ENCODE peak calls at places on chromosomes 5 and 9, in ten cellular contexts. V is stimulated activated CD4-positive, alpha-beta T cell treated with anti-CD3 and anti-CD28 coated beads, Interleukin-12 subunit alpha, Interleukin-12 subunit beta, amount 100 ng/mL, for 4 hours; Y is CD8-positive, alpha-beta T cell; H is pancreas; D is body of pancreas; R is lower lobe of right lung; J is MCF 10A; N is activated T-cell treated with anti-CD3 and anti-CD28 coated beads for 4 hours; B is C1 segment of cervical spinal cord; K is occipital lobe. T is an unnamed sample.

GRCh38 chr5:132987531-132988408 is 24.3 kb upstream of the AFF4 start:
- DNase-seq in V (no peak), Y (no peak), H (no peak), D (no peak), R (no peak), J (no peak), N (no peak), B (no peak), K (no peak), T (no peak)

GRCh38 chr5:176133289-176133870 is 104.8 kb upstream of the SIMC1 start:
- DNase-seq in V (no peak), Y (no peak), H (no peak), D (no peak), R (no peak), J (no peak), N (no peak), B (no peak), K (no peak), T (no peak)

GRCh38 chr5:33258553-33258952 is 182.2 kb upstream of the TARS1 start:
- DNase-seq in V (no peak), Y (no peak), H (no peak), D (no peak), R (no peak), J (no peak), N (no peak), B (no peak), K (no peak), T (no peak)

GRCh38 chr5:150153957-150154617 is 1.6 kb downstream of the PDGFRB start:
- DNase-seq in V (no peak), Y (no peak), H (no peak), D (no peak), R (no peak), J (no peak), N (no peak), B (no peak), K (no peak), T (no peak)

GRCh38 chr9:122477346-122477745 is 380 bp downstream of the OR1J1 start:
- DNase-seq in V (no peak), Y (no peak), H (no peak), D (no peak), R (no peak), J (no peak), N (no peak), B (no peak), K (no peak), T (no peak)

GRCh38 chr9:97525451-97525850 is 24.0 kb downstream of the TMOD1 start:
- DNase-seq in V (no peak), Y (no peak), H (no peak), D (no peak), R (no peak), J (peak; percentile 84), N (no peak), B (no peak), K (no peak), T (no peak)

GRCh38 chr9:134187110-134187531 is 22.8 kb upstream of the RNU6ATAC start:
- DNase-seq in V (no peak), Y (no peak), H (no peak), D (no peak), R (peak; percentile 61), J (no peak), N (no peak), B (no peak), K (no peak), T (no peak)

GRCh38 chr5:38994329-38994927 is 79.8 kb downstream of the RICTOR start:
- DNase-seq in V (no peak), Y (no peak), H (peak; percentile 27), D (peak; percentile 46), R (no peak), J (peak; percentile 76), N (peak; percentile 7), B (no peak), K (no peak), T (no peak)

GRCh38 chr9:35656340-35656739 is 1.5 kb downstream of the RMRP start:
- DNase-seq in V (no peak), Y (no peak), H (no peak), D (no peak), R (no peak), J (no peak), N (no peak), B (no peak), K (no peak), T (no peak)

GRCh38 chr9:125495137-125496119 is 211.6 kb downstream of the MAPKAP1 start:
- DNase-seq in V (no peak), Y (no peak), H (no peak), D (no peak), R (no peak), J (peak; percentile 35), N (no peak), B (no peak), K (no peak), T (no peak)

GRCh38 chr9:121529237-121529987 is 29.8 kb upstream of the GGTA1 start:
- DNase-seq in V (no peak), Y (no peak), H (peak; percentile 70), D (peak; percentile 87), R (peak; percentile 79), J (peak; percentile 99), N (no peak), B (peak; percentile 34), K (peak; percentile 37), T (peak; percentile 40)

GRCh38 chr9:71819115-71819739 is 50.9 kb upstream of the CEMIP2 start:
- DNase-seq in V (peak; percentile 34), Y (peak; percentile 32), H (no peak), D (peak; percentile 58), R (no peak), J (peak; percentile 56), N (peak; percentile 55), B (no peak), K (no peak), T (no peak)

GRCh38 chr9:124852829-124853531 is at the start of gene WDR38:
- DNase-seq in V (peak; percentile 75), Y (peak; percentile 64), H (peak; percentile 60), D (peak; percentile 83), R (peak; percentile 85), J (peak; percentile 80), N (peak; percentile 54), B (peak; percentile 52), K (peak; percentile 54), T (peak; percentile 52)

GRCh38 chr5:15634771-15635347 is 134.9 kb downstream of the FBXL7 start:
- DNase-seq in V (no peak), Y (no peak), H (no peak), D (no peak), R (no peak), J (no peak), N (no peak), B (no peak), K (no peak), T (no peak)

GRCh38 chr5:113081091-113081490 is 104.5 kb downstream of the DCP2 start:
- DNase-seq in V (no peak), Y (no peak), H (no peak), D (no peak), R (no peak), J (no peak), N (no peak), B (no peak), K (no peak), T (no peak)

GRCh38 chr9:89363921-89364663 is 45.8 kb downstream of the SECISBP2 start:
- DNase-seq in V (no peak), Y (no peak), H (no peak), D (no peak), R (no peak), J (no peak), N (no peak), B (no peak), K (no peak), T (no peak)

GRCh38 chr9:122394265-122395242 is 23.7 kb downstream of the PTGS1 start:
- DNase-seq in V (no peak), Y (no peak), H (no peak), D (peak; percentile 24), R (no peak), J (peak; percentile 60), N (no peak), B (no peak), K (no peak), T (no peak)

GRCh38 chr9:136201609-136202448 is 3.1 kb downstream of the LHX3 start:
- DNase-seq in V (no peak), Y (no peak), H (no peak), D (peak; percentile 24), R (no peak), J (no peak), N (no peak), B (no peak), K (no peak), T (no peak)

GRCh38 chr5:67347821-67348220 is 151.2 kb upstream of the CD180 start:
- DNase-seq in V (no peak), Y (no peak), H (no peak), D (no peak), R (no peak), J (no peak), N (no peak), B (no peak), K (no peak), T (no peak)

GRCh38 chr5:61603211-61603908 is 271.3 kb downstream of the ZSWIM6 start:
- DNase-seq in V (no peak), Y (no peak), H (peak; percentile 38), D (peak; percentile 61), R (no peak), J (peak; percentile 23), N (no peak), B (peak; percentile 55), K (peak; percentile 67), T (peak; percentile 82)

GRCh38 chr9:113624721-113625120 is 161.2 kb downstream of the RGS3 start:
- DNase-seq in V (no peak), Y (no peak), H (no peak), D (no peak), R (no peak), J (no peak), N (no peak), B (no peak), K (no peak), T (peak; percentile 39)

GRCh38 chr5:88660326-88660946 is 222.5 kb downstream of the MEF2C start:
- DNase-seq in V (no peak), Y (no peak), H (no peak), D (no peak), R (no peak), J (no peak), N (no peak), B (peak; percentile 89), K (no peak), T (peak; percentile 66)

GRCh38 chr9:111965566-111966019 is 69.0 kb downstream of the UGCG start:
- DNase-seq in V (no peak), Y (no peak), H (no peak), D (no peak), R (no peak), J (peak; percentile 87), N (no peak), B (no peak), K (no peak), T (no peak)

GRCh38 chr5:150618188-150618587 is 22.3 kb upstream of the SYNPO start:
- DNase-seq in V (no peak), Y (no peak), H (no peak), D (peak; percentile 55), R (no peak), J (no peak), N (no peak), B (no peak), K (no peak), T (no peak)

GRCh38 chr9:70085241-70085640 is 41.6 kb downstream of the MAMDC2 start:
- DNase-seq in V (no peak), Y (no peak), H (no peak), D (no peak), R (no peak), J (peak; percentile 44), N (no peak), B (no peak), K (no peak), T (no peak)

GRCh38 chr9:90870646-90871326 is 69.2 kb downstream of the SYK start:
- DNase-seq in V (peak; percentile 20), Y (peak; percentile 7), H (no peak), D (peak; percentile 58), R (no peak), J (peak; percentile 59), N (peak; percentile 18), B (no peak), K (no peak), T (peak; percentile 32)

GRCh38 chr5:32586251-32586642 is 890 bp downstream of the SUB1 start:
- DNase-seq in V (no peak), Y (no peak), H (no peak), D (no peak), R (no peak), J (no peak), N (no peak), B (no peak), K (no peak), T (no peak)

GRCh38 chr9:12859704-12860251 is 85.0 kb downstream of the LURAP1L start:
- DNase-seq in V (no peak), Y (no peak), H (no peak), D (no peak), R (no peak), J (peak; percentile 90), N (no peak), B (no peak), K (no peak), T (no peak)

T was measured in dorsolateral prefrontal cortex.